ENCODE peak calls at places on chromosomes 3 and 15, in five cellular contexts. O is stimulated activated CD4-positive, alpha-beta T cell treated with anti-CD3 and anti-CD28 coated beads, Interleukin-1b, Interleukin-23, amount 100 ng/mL, for 4 hours; Y is HCEC 1CT; L is HTR-8/SVneo; C is NCI-H1092 treated with DMSO at 0.1 percent for 48 hours. B is an unnamed sample.

GRCh38 chr3:64329037-64329436 is 103.8 kb upstream of the PRICKLE2 start:
- DNase-seq in C (no peak), L (no peak), O (no peak), Y (peak; percentile 13), B (no peak)

GRCh38 chr3:143348486-143349327 is 229.1 kb downstream of the CHST2 start:
- DNase-seq in O (no peak), C (no peak), L (no peak), Y (no peak), B (no peak)

GRCh38 chr15:51046016-51046415 is 48.7 kb downstream of the TNFAIP8L3 start:
- DNase-seq in L (no peak), O (no peak), Y (no peak), C (no peak), B (no peak)

GRCh38 chr3:99651561-99651960 is 13.2 kb downstream of the COL8A1 start:
- DNase-seq in C (no peak), Y (peak; percentile 87), O (no peak), L (peak; percentile 53), B (no peak)

GRCh38 chr3:10757021-10757820 is 58.8 kb upstream of the SLC6A11 start:
- DNase-seq in Y (peak; percentile 25), L (no peak), O (no peak), C (no peak), B (no peak)

GRCh38 chr15:38220874-38221273 is 31.8 kb upstream of the SPRED1 start:
- DNase-seq in L (no peak), Y (no peak), O (no peak), C (no peak), B (no peak)

GRCh38 chr15:68552773-68553172 is 26.0 kb upstream of the CORO2B start:
- DNase-seq in L (no peak), C (no peak), Y (peak; percentile 8), O (no peak), B (no peak)

GRCh38 chr15:34233614-34234013 is 8.8 kb downstream of the EMC4 start:
- DNase-seq in O (no peak), L (no peak), Y (no peak), C (peak; percentile 76), B (no peak)

GRCh38 chr3:118488751-118489150 is 545.9 kb downstream of the IGSF11 start:
- DNase-seq in Y (no peak), C (no peak), O (no peak), L (no peak), B (no peak)